ENCODE peak calls at places on chromosomes 5 and 9, in eight cellular contexts. One of them, this sample, is unnamed.

GRCh38 chr9:37295178-37295577 is 127.3 kb upstream of the GRHPR start:
- DNase-seq in H1: no peak
- DNase-seq in caudate nucleus: no peak
- DNase-seq in stromal cell of bone marrow: no peak
- DNase-seq in activated CD8-positive, alpha-beta memory T cell treated with anti-CD3 and anti-CD28 coated beads for 24 hours: no peak
- DNase-seq in T-helper 22 cell: no peak
- DNase-seq in NCI-H2107: no peak
- DNase-seq in NCI-H2081: no peak
- DNase-seq in this sample: no peak

GRCh38 chr5:133865113-133865512 is 103.3 kb downstream of the C5orf15 start:
- DNase-seq in NCI-H2107: no peak
- DNase-seq in stromal cell of bone marrow: no peak
- DNase-seq in activated CD8-positive, alpha-beta memory T cell treated with anti-CD3 and anti-CD28 coated beads for 24 hours: no peak
- DNase-seq in H1: no peak
- DNase-seq in NCI-H2081: no peak
- DNase-seq in T-helper 22 cell: no peak
- DNase-seq in caudate nucleus: no peak
- DNase-seq in this sample: no peak

GRCh38 chr9:108058137-108058779 is 568.7 kb upstream of the KLF4 start:
- DNase-seq in activated CD8-positive, alpha-beta memory T cell treated with anti-CD3 and anti-CD28 coated beads for 24 hours: no peak
- DNase-seq in stromal cell of bone marrow: no peak
- DNase-seq in caudate nucleus: no peak
- DNase-seq in NCI-H2107: no peak
- DNase-seq in H1: no peak
- DNase-seq in T-helper 22 cell: no peak
- DNase-seq in NCI-H2081: no peak
- DNase-seq in this sample: no peak

GRCh38 chr5:82183828-82184227 is 94.3 kb downstream of the RPS23 start:
- DNase-seq in caudate nucleus: no peak
- DNase-seq in activated CD8-positive, alpha-beta memory T cell treated with anti-CD3 and anti-CD28 coated beads for 24 hours: no peak
- DNase-seq in stromal cell of bone marrow: peak; percentile 51
- DNase-seq in NCI-H2107: no peak
- DNase-seq in NCI-H2081: no peak
- DNase-seq in T-helper 22 cell: no peak
- DNase-seq in H1: no peak
- DNase-seq in this sample: no peak

GRCh38 chr5:73363911-73364730 is 84.5 kb downstream of the FOXD1 start:
- DNase-seq in T-helper 22 cell: no peak
- DNase-seq in NCI-H2081: no peak
- DNase-seq in activated CD8-positive, alpha-beta memory T cell treated with anti-CD3 and anti-CD28 coated beads for 24 hours: no peak
- DNase-seq in NCI-H2107: no peak
- DNase-seq in H1: no peak
- DNase-seq in caudate nucleus: no peak
- DNase-seq in stromal cell of bone marrow: peak; percentile 44
- DNase-seq in this sample: no peak

GRCh38 chr9:91824591-91825339 is 125.3 kb downstream of the ROR2 start:
- DNase-seq in activated CD8-positive, alpha-beta memory T cell treated with anti-CD3 and anti-CD28 coated beads for 24 hours: no peak
- DNase-seq in NCI-H2107: no peak
- DNase-seq in NCI-H2081: no peak
- DNase-seq in stromal cell of bone marrow: no peak
- DNase-seq in H1: no peak
- DNase-seq in T-helper 22 cell: no peak
- DNase-seq in caudate nucleus: no peak
- DNase-seq in this sample: peak; percentile 62

GRCh38 chr5:144405986-144406385 is 235.3 kb downstream of the KCTD16 start:
- DNase-seq in H1: no peak
- DNase-seq in stromal cell of bone marrow: no peak
- DNase-seq in activated CD8-positive, alpha-beta memory T cell treated with anti-CD3 and anti-CD28 coated beads for 24 hours: no peak
- DNase-seq in T-helper 22 cell: no peak
- DNase-seq in caudate nucleus: no peak
- DNase-seq in NCI-H2081: peak; percentile 11
- DNase-seq in NCI-H2107: no peak
- DNase-seq in this sample: no peak

GRCh38 chr9:78073722-78074121 is 42.1 kb upstream of the GNAQ start:
- DNase-seq in NCI-H2081: no peak
- DNase-seq in NCI-H2107: no peak
- DNase-seq in activated CD8-positive, alpha-beta memory T cell treated with anti-CD3 and anti-CD28 coated beads for 24 hours: no peak
- DNase-seq in stromal cell of bone marrow: no peak
- DNase-seq in caudate nucleus: no peak
- DNase-seq in H1: no peak
- DNase-seq in T-helper 22 cell: no peak
- DNase-seq in this sample: no peak

GRCh38 chr5:1521671-1522600 is 1.8 kb downstream of the LPCAT1 start:
- DNase-seq in stromal cell of bone marrow: peak; percentile 55
- DNase-seq in caudate nucleus: no peak
- DNase-seq in T-helper 22 cell: no peak
- DNase-seq in H1: peak; percentile 53
- DNase-seq in activated CD8-positive, alpha-beta memory T cell treated with anti-CD3 and anti-CD28 coated beads for 24 hours: peak; percentile 55
- DNase-seq in NCI-H2081: no peak
- DNase-seq in NCI-H2107: peak; percentile 72
- DNase-seq in this sample: peak; percentile 32

GRCh38 chr9:126233913-126234525 is 92.6 kb upstream of the MVB12B start:
- DNase-seq in H1: no peak
- DNase-seq in activated CD8-positive, alpha-beta memory T cell treated with anti-CD3 and anti-CD28 coated beads for 24 hours: no peak
- DNase-seq in NCI-H2081: no peak
- DNase-seq in NCI-H2107: no peak
- DNase-seq in T-helper 22 cell: no peak
- DNase-seq in stromal cell of bone marrow: no peak
- DNase-seq in caudate nucleus: no peak
- DNase-seq in this sample: no peak

GRCh38 chr9:81694541-81694940 is 5.2 kb upstream of the TLE1 start:
- DNase-seq in activated CD8-positive, alpha-beta memory T cell treated with anti-CD3 and anti-CD28 coated beads for 24 hours: no peak
- DNase-seq in NCI-H2081: no peak
- DNase-seq in caudate nucleus: no peak
- DNase-seq in T-helper 22 cell: no peak
- DNase-seq in stromal cell of bone marrow: no peak
- DNase-seq in NCI-H2107: no peak
- DNase-seq in H1: no peak
- DNase-seq in this sample: no peak

GRCh38 chr5:109690456-109691247 is 925 bp downstream of the MAN2A1 start:
- DNase-seq in NCI-H2107: no peak
- DNase-seq in activated CD8-positive, alpha-beta memory T cell treated with anti-CD3 and anti-CD28 coated beads for 24 hours: peak; percentile 79
- DNase-seq in stromal cell of bone marrow: peak; percentile 76
- DNase-seq in caudate nucleus: peak; percentile 50
- DNase-seq in T-helper 22 cell: peak; percentile 20
- DNase-seq in NCI-H2081: peak; percentile 13
- DNase-seq in H1: peak; percentile 64
- DNase-seq in this sample: peak; percentile 79

GRCh38 chr5:1317921-1318565 is 23.2 kb upstream of the TERT start:
- DNase-seq in H1: no peak
- DNase-seq in stromal cell of bone marrow: no peak
- DNase-seq in NCI-H2081: no peak
- DNase-seq in activated CD8-positive, alpha-beta memory T cell treated with anti-CD3 and anti-CD28 coated beads for 24 hours: no peak
- DNase-seq in caudate nucleus: no peak
- DNase-seq in NCI-H2107: no peak
- DNase-seq in T-helper 22 cell: no peak
- DNase-seq in this sample: no peak

GRCh38 chr9:131019387-131020239 is 10.6 kb downstream of the LAMC3 start:
- DNase-seq in H1: no peak
- DNase-seq in activated CD8-positive, alpha-beta memory T cell treated with anti-CD3 and anti-CD28 coated beads for 24 hours: no peak
- DNase-seq in stromal cell of bone marrow: peak; percentile 33
- DNase-seq in NCI-H2107: no peak
- DNase-seq in caudate nucleus: no peak
- DNase-seq in NCI-H2081: peak; percentile 19
- DNase-seq in T-helper 22 cell: no peak
- DNase-seq in this sample: no peak

GRCh38 chr5:17343675-17344074 is 126.2 kb downstream of the BASP1 start:
- DNase-seq in caudate nucleus: no peak
- DNase-seq in T-helper 22 cell: no peak
- DNase-seq in H1: no peak
- DNase-seq in NCI-H2081: no peak
- DNase-seq in stromal cell of bone marrow: peak; percentile 83
- DNase-seq in activated CD8-positive, alpha-beta memory T cell treated with anti-CD3 and anti-CD28 coated beads for 24 hours: no peak
- DNase-seq in NCI-H2107: no peak
- DNase-seq in this sample: no peak

GRCh38 chr5:26232706-26233105 is 805.7 kb downstream of the CDH9 start:
- DNase-seq in caudate nucleus: no peak
- DNase-seq in activated CD8-positive, alpha-beta memory T cell treated with anti-CD3 and anti-CD28 coated beads for 24 hours: no peak
- DNase-seq in T-helper 22 cell: no peak
- DNase-seq in NCI-H2107: no peak
- DNase-seq in H1: no peak
- DNase-seq in NCI-H2081: no peak
- DNase-seq in stromal cell of bone marrow: no peak
- DNase-seq in this sample: no peak

GRCh38 chr9:77495834-77496671 is 152.1 kb downstream of the GNA14 start:
- DNase-seq in activated CD8-positive, alpha-beta memory T cell treated with anti-CD3 and anti-CD28 coated beads for 24 hours: no peak
- DNase-seq in caudate nucleus: no peak
- DNase-seq in stromal cell of bone marrow: peak; percentile 78
- DNase-seq in NCI-H2081: no peak
- DNase-seq in H1: no peak
- DNase-seq in NCI-H2107: no peak
- DNase-seq in T-helper 22 cell: no peak
- DNase-seq in this sample: no peak

GRCh38 chr5:107310181-107310580 is 360.6 kb downstream of the EFNA5 start:
- DNase-seq in H1: no peak
- DNase-seq in caudate nucleus: no peak
- DNase-seq in stromal cell of bone marrow: no peak
- DNase-seq in activated CD8-positive, alpha-beta memory T cell treated with anti-CD3 and anti-CD28 coated beads for 24 hours: no peak
- DNase-seq in NCI-H2081: no peak
- DNase-seq in NCI-H2107: no peak
- DNase-seq in T-helper 22 cell: no peak
- DNase-seq in this sample: no peak

GRCh38 chr9:89368978-89369377 is 50.7 kb downstream of the SECISBP2 start:
- DNase-seq in H1: no peak
- DNase-seq in caudate nucleus: no peak
- DNase-seq in T-helper 22 cell: no peak
- DNase-seq in activated CD8-positive, alpha-beta memory T cell treated with anti-CD3 and anti-CD28 coated beads for 24 hours: no peak
- DNase-seq in stromal cell of bone marrow: no peak
- DNase-seq in NCI-H2107: no peak
- DNase-seq in NCI-H2081: no peak
- DNase-seq in this sample: no peak

GRCh38 chr9:93064392-93065124 is 6.1 kb downstream of the SUSD3 start:
- DNase-seq in T-helper 22 cell: peak; percentile 85
- DNase-seq in caudate nucleus: no peak
- DNase-seq in H1: no peak
- DNase-seq in NCI-H2081: no peak
- DNase-seq in activated CD8-positive, alpha-beta memory T cell treated with anti-CD3 and anti-CD28 coated beads for 24 hours: peak; percentile 90
- DNase-seq in NCI-H2107: no peak
- DNase-seq in stromal cell of bone marrow: no peak
- DNase-seq in this sample: peak; percentile 46

GRCh38 chr5:1936901-1937300 is 54.2 kb upstream of the IRX4 start:
- DNase-seq in T-helper 22 cell: no peak
- DNase-seq in NCI-H2107: no peak
- DNase-seq in H1: no peak
- DNase-seq in activated CD8-positive, alpha-beta memory T cell treated with anti-CD3 and anti-CD28 coated beads for 24 hours: no peak
- DNase-seq in stromal cell of bone marrow: no peak
- DNase-seq in NCI-H2081: no peak
- DNase-seq in caudate nucleus: no peak
- DNase-seq in this sample: no peak

GRCh38 chr5:92581249-92581648 is 999.8 kb downstream of the NR2F1-AS1 start:
- DNase-seq in T-helper 22 cell: no peak
- DNase-seq in H1: no peak
- DNase-seq in NCI-H2081: no peak
- DNase-seq in NCI-H2107: no peak
- DNase-seq in stromal cell of bone marrow: no peak
- DNase-seq in activated CD8-positive, alpha-beta memory T cell treated with anti-CD3 and anti-CD28 coated beads for 24 hours: no peak
- DNase-seq in caudate nucleus: no peak
- DNase-seq in this sample: no peak

GRCh38 chr9:37953775-37954437 is 50.0 kb upstream of the SLC25A51 start:
- DNase-seq in activated CD8-positive, alpha-beta memory T cell treated with anti-CD3 and anti-CD28 coated beads for 24 hours: peak; percentile 64
- DNase-seq in caudate nucleus: no peak
- DNase-seq in T-helper 22 cell: no peak
- DNase-seq in stromal cell of bone marrow: peak; percentile 96
- DNase-seq in H1: no peak
- DNase-seq in NCI-H2107: no peak
- DNase-seq in NCI-H2081: no peak
- DNase-seq in this sample: no peak

GRCh38 chr5:102628449-102629175 is 126.5 kb upstream of the PAM start:
- DNase-seq in T-helper 22 cell: no peak
- DNase-seq in NCI-H2107: no peak
- DNase-seq in activated CD8-positive, alpha-beta memory T cell treated with anti-CD3 and anti-CD28 coated beads for 24 hours: no peak
- DNase-seq in caudate nucleus: no peak
- DNase-seq in NCI-H2081: no peak
- DNase-seq in stromal cell of bone marrow: peak; percentile 85
- DNase-seq in H1: no peak
- DNase-seq in this sample: no peak

GRCh38 chr5:149264432-149265069 is 7.1 kb upstream of the AFAP1L1 start:
- DNase-seq in caudate nucleus: peak; percentile 14
- DNase-seq in T-helper 22 cell: peak; percentile 25
- DNase-seq in NCI-H2081: peak; percentile 25
- DNase-seq in activated CD8-positive, alpha-beta memory T cell treated with anti-CD3 and anti-CD28 coated beads for 24 hours: peak; percentile 72
- DNase-seq in NCI-H2107: no peak
- DNase-seq in H1: peak; percentile 85
- DNase-seq in stromal cell of bone marrow: no peak
- DNase-seq in this sample: no peak

GRCh38 chr9:89215342-89215741 is 36.7 kb upstream of the SHC3 start:
- DNase-seq in H1: peak; percentile 36
- DNase-seq in NCI-H2107: no peak
- DNase-seq in T-helper 22 cell: no peak
- DNase-seq in stromal cell of bone marrow: no peak
- DNase-seq in caudate nucleus: no peak
- DNase-seq in activated CD8-positive, alpha-beta memory T cell treated with anti-CD3 and anti-CD28 coated beads for 24 hours: no peak
- DNase-seq in NCI-H2081: no peak
- DNase-seq in this sample: no peak

GRCh38 chr9:124257865-124258764 is at the start of gene NEK6:
- DNase-seq in T-helper 22 cell: peak; percentile 16
- DNase-seq in stromal cell of bone marrow: no peak
- DNase-seq in caudate nucleus: peak; percentile 43
- DNase-seq in NCI-H2081: no peak
- DNase-seq in activated CD8-positive, alpha-beta memory T cell treated with anti-CD3 and anti-CD28 coated beads for 24 hours: peak; percentile 76
- DNase-seq in H1: no peak
- DNase-seq in NCI-H2107: no peak
- DNase-seq in this sample: peak; percentile 70

GRCh38 chr9:119961774-119962408 is 592.7 kb upstream of the BRINP1 start:
- DNase-seq in NCI-H2107: no peak
- DNase-seq in T-helper 22 cell: no peak
- DNase-seq in NCI-H2081: no peak
- DNase-seq in caudate nucleus: no peak
- DNase-seq in H1: peak; percentile 91
- DNase-seq in stromal cell of bone marrow: no peak
- DNase-seq in activated CD8-positive, alpha-beta memory T cell treated with anti-CD3 and anti-CD28 coated beads for 24 hours: no peak
- DNase-seq in this sample: peak; percentile 56

GRCh38 chr5:139700711-139701693 is 52.9 kb downstream of the CXXC5 start:
- DNase-seq in stromal cell of bone marrow: no peak
- DNase-seq in caudate nucleus: no peak
- DNase-seq in NCI-H2107: no peak
- DNase-seq in activated CD8-positive, alpha-beta memory T cell treated with anti-CD3 and anti-CD28 coated beads for 24 hours: no peak
- DNase-seq in H1: peak; percentile 79
- DNase-seq in NCI-H2081: no peak
- DNase-seq in T-helper 22 cell: no peak
- DNase-seq in this sample: no peak

GRCh38 chr5:147225938-147226337 is 8.9 kb upstream of the STK32A start:
- DNase-seq in H1: no peak
- DNase-seq in stromal cell of bone marrow: no peak
- DNase-seq in NCI-H2107: no peak
- DNase-seq in caudate nucleus: no peak
- DNase-seq in T-helper 22 cell: no peak
- DNase-seq in activated CD8-positive, alpha-beta memory T cell treated with anti-CD3 and anti-CD28 coated beads for 24 hours: no peak
- DNase-seq in NCI-H2081: no peak
- DNase-seq in this sample: no peak

GRCh38 chr5:60207031-60207430 is 313.5 kb upstream of the PDE4D start:
- DNase-seq in activated CD8-positive, alpha-beta memory T cell treated with anti-CD3 and anti-CD28 coated beads for 24 hours: no peak
- DNase-seq in caudate nucleus: no peak
- DNase-seq in H1: no peak
- DNase-seq in NCI-H2081: no peak
- DNase-seq in T-helper 22 cell: no peak
- DNase-seq in NCI-H2107: no peak
- DNase-seq in stromal cell of bone marrow: no peak
- DNase-seq in this sample: no peak

GRCh38 chr9:92592946-92593860 is 57.4 kb upstream of the ECM2 start:
- DNase-seq in stromal cell of bone marrow: no peak
- DNase-seq in activated CD8-positive, alpha-beta memory T cell treated with anti-CD3 and anti-CD28 coated beads for 24 hours: no peak
- DNase-seq in caudate nucleus: no peak
- DNase-seq in T-helper 22 cell: no peak
- DNase-seq in H1: no peak
- DNase-seq in NCI-H2107: no peak
- DNase-seq in NCI-H2081: no peak
- DNase-seq in this sample: no peak

GRCh38 chr5:124596595-124597388 is 149.6 kb downstream of the ZNF608 start:
- DNase-seq in caudate nucleus: no peak
- DNase-seq in NCI-H2107: no peak
- DNase-seq in activated CD8-positive, alpha-beta memory T cell treated with anti-CD3 and anti-CD28 coated beads for 24 hours: no peak
- DNase-seq in NCI-H2081: no peak
- DNase-seq in T-helper 22 cell: no peak
- DNase-seq in H1: no peak
- DNase-seq in stromal cell of bone marrow: peak; percentile 45
- DNase-seq in this sample: no peak

GRCh38 chr9:133347515-133347984 is 381 bp downstream of the MED22 start:
- DNase-seq in caudate nucleus: no peak
- DNase-seq in NCI-H2081: no peak
- DNase-seq in T-helper 22 cell: peak; percentile 48
- DNase-seq in activated CD8-positive, alpha-beta memory T cell treated with anti-CD3 and anti-CD28 coated beads for 24 hours: no peak
- DNase-seq in stromal cell of bone marrow: no peak
- DNase-seq in NCI-H2107: no peak
- DNase-seq in H1: peak; percentile 65
- DNase-seq in this sample: peak; percentile 65